ENCODE peak calls at places on chromosomes 5 and 9, in six cellular contexts. L, P, T, K, S and O are unnamed samples.

GRCh38 chr9:23621166-23621565 is 204.9 kb downstream of the ELAVL2 start:
- DNase-seq in T (no peak), S (peak), K (no peak), L (no peak), P (no peak), O (peak)

GRCh38 chr9:113523421-113524141 is 60.1 kb downstream of the RGS3 start:
- DNase-seq in T (peak), K (no peak), S (no peak), L (no peak), P (no peak), O (no peak)

GRCh38 chr5:106376522-106376921 is 1294.2 kb downstream of the EFNA5 start:
- DNase-seq in T (no peak), P (no peak), K (no peak), S (peak), L (no peak), O (no peak)

GRCh38 chr5:109413463-109413862 is 3.7 kb upstream of the PJA2 start:
- DNase-seq in K (no peak), P (no peak), L (peak), T (no peak), S (peak), O (no peak)

GRCh38 chr5:111756701-111757581 is at the start of gene NREP:
- DNase-seq in S (peak), L (peak), P (peak), K (peak), T (peak), O (peak)

GRCh38 chr5:77170-77501 is 14.8 kb upstream of the PLEKHG4B start:
- DNase-seq in P (no peak), L (no peak), T (no peak), K (no peak), S (no peak), O (peak)

GRCh38 chr9:80867731-80868130 is 821.6 kb downstream of the TLE1 start:
- DNase-seq in K (no peak), T (no peak), P (no peak), L (no peak), S (peak), O (no peak)

GRCh38 chr5:6721442-6721841 is 8.2 kb downstream of the TENT4A start:
- DNase-seq in P (peak), T (no peak), K (no peak), S (no peak), L (no peak), O (no peak)

GRCh38 chr5:82467006-82467561 is 188.9 kb upstream of the RPS23 start:
- DNase-seq in K (no peak), L (no peak), T (no peak), S (no peak), P (peak), O (no peak)

GRCh38 chr5:175718401-175719108 is 60.7 kb downstream of the HRH2 start:
- DNase-seq in P (peak), L (peak), K (peak), S (peak), T (peak), O (peak)

GRCh38 chr5:89728134-89728533 is 681.4 kb downstream of the CETN3 start:
- DNase-seq in K (no peak), L (no peak), S (no peak), T (no peak), P (no peak), O (no peak)

GRCh38 chr5:150488519-150489357 is 19.2 kb upstream of the NDST1 start:
- DNase-seq in P (peak), K (no peak), L (no peak), S (peak), T (no peak), O (no peak)

GRCh38 chr9:88767504-88767790 is 223.8 kb upstream of the S1PR3 start:
- DNase-seq in L (no peak), P (no peak), T (no peak), K (no peak), S (no peak), O (no peak)

GRCh38 chr9:124259273-124260078 is 1.7 kb downstream of the NEK6 start:
- DNase-seq in S (peak), P (no peak), T (no peak), L (no peak), K (no peak), O (no peak)

GRCh38 chr9:89929721-89930480 is 325.1 kb downstream of the GADD45G start:
- DNase-seq in K (no peak), P (no peak), L (peak), S (no peak), T (no peak), O (no peak)

GRCh38 chr5:120465281-120465961 is 1.3 kb downstream of the PRR16 start:
- DNase-seq in K (peak), S (no peak), T (no peak), L (no peak), P (peak), O (peak)

GRCh38 chr5:149559712-149560111 is 8.5 kb upstream of the CSNK1A1 start:
- DNase-seq in T (no peak), S (no peak), K (no peak), P (no peak), L (no peak), O (no peak)

GRCh38 chr9:34493972-34494535 is 28.7 kb downstream of the ENHO start:
- DNase-seq in K (peak), P (no peak), S (peak), L (no peak), T (peak), O (no peak)